ENCODE peak calls at places on chromosomes 6 and 20, in nine cellular contexts. One of them, this sample, is unnamed.

GRCh38 chr20:50372770-50373088 is 137.5 kb upstream of the PTPN1 start:
- DNase-seq in AG04450: no peak
- DNase-seq in lung: no peak
- DNase-seq in fibroblast of pulmonary artery: no peak
- DNase-seq in psoas muscle: no peak
- DNase-seq in K562: peak
- DNase-seq in activated CD8-positive, alpha-beta T cell treated with anti-CD3 and anti-CD28 coated beads for 36 hours: no peak
- DNase-seq in endothelial cell: no peak
- DNase-seq in cardiac muscle cell: no peak
- DNase-seq in this sample: no peak

GRCh38 chr20:1835126-1835525 is 60.1 kb upstream of the SIRPA start:
- DNase-seq in fibroblast of pulmonary artery: no peak
- DNase-seq in cardiac muscle cell: no peak
- DNase-seq in activated CD8-positive, alpha-beta T cell treated with anti-CD3 and anti-CD28 coated beads for 36 hours: no peak
- DNase-seq in endothelial cell: no peak
- DNase-seq in lung: no peak
- DNase-seq in AG04450: no peak
- DNase-seq in psoas muscle: no peak
- DNase-seq in K562: no peak
- DNase-seq in this sample: no peak

GRCh38 chr6:44856495-44856878 is 469.0 kb downstream of the CDC5L start:
- DNase-seq in lung: no peak
- DNase-seq in fibroblast of pulmonary artery: no peak
- DNase-seq in psoas muscle: no peak
- DNase-seq in AG04450: no peak
- DNase-seq in K562: no peak
- DNase-seq in activated CD8-positive, alpha-beta T cell treated with anti-CD3 and anti-CD28 coated beads for 36 hours: no peak
- DNase-seq in endothelial cell: no peak
- DNase-seq in cardiac muscle cell: no peak
- DNase-seq in this sample: no peak

GRCh38 chr6:45880139-45880538 is 135.5 kb downstream of the CLIC5 start:
- DNase-seq in endothelial cell: no peak
- DNase-seq in fibroblast of pulmonary artery: peak
- DNase-seq in lung: no peak
- DNase-seq in psoas muscle: no peak
- DNase-seq in K562: no peak
- DNase-seq in AG04450: no peak
- DNase-seq in cardiac muscle cell: peak
- DNase-seq in activated CD8-positive, alpha-beta T cell treated with anti-CD3 and anti-CD28 coated beads for 36 hours: no peak
- DNase-seq in this sample: no peak

GRCh38 chr6:34745277-34746103 is 11.8 kb upstream of the SNRPC start:
- DNase-seq in endothelial cell: no peak
- DNase-seq in lung: peak
- DNase-seq in AG04450: peak
- DNase-seq in K562: peak
- DNase-seq in cardiac muscle cell: no peak
- DNase-seq in activated CD8-positive, alpha-beta T cell treated with anti-CD3 and anti-CD28 coated beads for 36 hours: peak
- DNase-seq in psoas muscle: no peak
- DNase-seq in fibroblast of pulmonary artery: peak
- DNase-seq in this sample: no peak

GRCh38 chr6:94124333-94124732 is 705.0 kb upstream of the EPHA7 start:
- DNase-seq in endothelial cell: no peak
- DNase-seq in psoas muscle: no peak
- DNase-seq in activated CD8-positive, alpha-beta T cell treated with anti-CD3 and anti-CD28 coated beads for 36 hours: no peak
- DNase-seq in K562: no peak
- DNase-seq in AG04450: no peak
- DNase-seq in lung: no peak
- DNase-seq in cardiac muscle cell: no peak
- DNase-seq in fibroblast of pulmonary artery: no peak
- DNase-seq in this sample: no peak

GRCh38 chr20:35008411-35009342 is 53.0 kb downstream of the MYH7B start:
- DNase-seq in psoas muscle: peak
- DNase-seq in cardiac muscle cell: no peak
- DNase-seq in lung: no peak
- DNase-seq in endothelial cell: no peak
- DNase-seq in AG04450: no peak
- DNase-seq in fibroblast of pulmonary artery: peak
- DNase-seq in K562: no peak
- DNase-seq in activated CD8-positive, alpha-beta T cell treated with anti-CD3 and anti-CD28 coated beads for 36 hours: no peak
- DNase-seq in this sample: no peak

GRCh38 chr6:138289739-138290138 is 71.4 kb upstream of the PBOV1 start:
- DNase-seq in fibroblast of pulmonary artery: no peak
- DNase-seq in K562: no peak
- DNase-seq in psoas muscle: no peak
- DNase-seq in lung: no peak
- DNase-seq in activated CD8-positive, alpha-beta T cell treated with anti-CD3 and anti-CD28 coated beads for 36 hours: peak
- DNase-seq in cardiac muscle cell: peak
- DNase-seq in endothelial cell: peak
- DNase-seq in AG04450: no peak
- DNase-seq in this sample: no peak

GRCh38 chr6:75208564-75209431 is 2.9 kb upstream of the COL12A1 start:
- DNase-seq in cardiac muscle cell: peak
- DNase-seq in endothelial cell: peak
- DNase-seq in psoas muscle: peak
- DNase-seq in K562: peak
- DNase-seq in AG04450: peak
- DNase-seq in activated CD8-positive, alpha-beta T cell treated with anti-CD3 and anti-CD28 coated beads for 36 hours: peak
- DNase-seq in fibroblast of pulmonary artery: peak
- DNase-seq in lung: peak
- DNase-seq in this sample: peak

GRCh38 chr6:128847481-128848168 is 35.3 kb upstream of the LAMA2 start:
- DNase-seq in endothelial cell: no peak
- DNase-seq in psoas muscle: no peak
- DNase-seq in K562: no peak
- DNase-seq in AG04450: no peak
- DNase-seq in activated CD8-positive, alpha-beta T cell treated with anti-CD3 and anti-CD28 coated beads for 36 hours: no peak
- DNase-seq in fibroblast of pulmonary artery: no peak
- DNase-seq in cardiac muscle cell: no peak
- DNase-seq in lung: no peak
- DNase-seq in this sample: no peak

GRCh38 chr20:24441600-24441999 is 27.8 kb upstream of the SYNDIG1 start:
- DNase-seq in endothelial cell: no peak
- DNase-seq in K562: no peak
- DNase-seq in fibroblast of pulmonary artery: no peak
- DNase-seq in cardiac muscle cell: no peak
- DNase-seq in lung: no peak
- DNase-seq in AG04450: no peak
- DNase-seq in psoas muscle: no peak
- DNase-seq in activated CD8-positive, alpha-beta T cell treated with anti-CD3 and anti-CD28 coated beads for 36 hours: no peak
- DNase-seq in this sample: no peak

GRCh38 chr6:2505624-2506023 is 245.1 kb downstream of the MYLK4 start:
- DNase-seq in activated CD8-positive, alpha-beta T cell treated with anti-CD3 and anti-CD28 coated beads for 36 hours: peak
- DNase-seq in K562: peak
- DNase-seq in lung: no peak
- DNase-seq in endothelial cell: peak
- DNase-seq in AG04450: no peak
- DNase-seq in fibroblast of pulmonary artery: no peak
- DNase-seq in psoas muscle: no peak
- DNase-seq in cardiac muscle cell: no peak
- DNase-seq in this sample: peak

GRCh38 chr6:77290798-77291197 is 172.5 kb downstream of the HTR1B start:
- DNase-seq in endothelial cell: no peak
- DNase-seq in AG04450: no peak
- DNase-seq in fibroblast of pulmonary artery: peak
- DNase-seq in lung: no peak
- DNase-seq in psoas muscle: no peak
- DNase-seq in cardiac muscle cell: no peak
- DNase-seq in K562: no peak
- DNase-seq in activated CD8-positive, alpha-beta T cell treated with anti-CD3 and anti-CD28 coated beads for 36 hours: no peak
- DNase-seq in this sample: no peak

GRCh38 chr6:122458087-122458486 is 13.5 kb downstream of the SERINC1 start:
- DNase-seq in fibroblast of pulmonary artery: no peak
- DNase-seq in lung: no peak
- DNase-seq in activated CD8-positive, alpha-beta T cell treated with anti-CD3 and anti-CD28 coated beads for 36 hours: no peak
- DNase-seq in cardiac muscle cell: no peak
- DNase-seq in endothelial cell: no peak
- DNase-seq in AG04450: no peak
- DNase-seq in psoas muscle: no peak
- DNase-seq in K562: no peak
- DNase-seq in this sample: no peak

GRCh38 chr6:109715616-109716015 is 24.5 kb downstream of the FIG4 start:
- DNase-seq in endothelial cell: no peak
- DNase-seq in psoas muscle: no peak
- DNase-seq in AG04450: no peak
- DNase-seq in lung: no peak
- DNase-seq in K562: no peak
- DNase-seq in activated CD8-positive, alpha-beta T cell treated with anti-CD3 and anti-CD28 coated beads for 36 hours: no peak
- DNase-seq in fibroblast of pulmonary artery: no peak
- DNase-seq in cardiac muscle cell: no peak
- DNase-seq in this sample: no peak
- TF ChIP-seq CTCF in endothelial cell: no peak
- TF ChIP-seq CTCF in psoas muscle: no peak
- TF ChIP-seq CTCF in AG04450: no peak
- TF ChIP-seq CTCF in lung: no peak
- TF ChIP-seq CTCF in K562: no peak
- TF ChIP-seq CTCF in activated CD8-positive, alpha-beta T cell treated with anti-CD3 and anti-CD28 coated beads for 36 hours: no peak
- TF ChIP-seq CTCF in fibroblast of pulmonary artery: no peak
- TF ChIP-seq CTCF in cardiac muscle cell: no peak
- TF ChIP-seq CTCF in this sample: no peak

DNA sequence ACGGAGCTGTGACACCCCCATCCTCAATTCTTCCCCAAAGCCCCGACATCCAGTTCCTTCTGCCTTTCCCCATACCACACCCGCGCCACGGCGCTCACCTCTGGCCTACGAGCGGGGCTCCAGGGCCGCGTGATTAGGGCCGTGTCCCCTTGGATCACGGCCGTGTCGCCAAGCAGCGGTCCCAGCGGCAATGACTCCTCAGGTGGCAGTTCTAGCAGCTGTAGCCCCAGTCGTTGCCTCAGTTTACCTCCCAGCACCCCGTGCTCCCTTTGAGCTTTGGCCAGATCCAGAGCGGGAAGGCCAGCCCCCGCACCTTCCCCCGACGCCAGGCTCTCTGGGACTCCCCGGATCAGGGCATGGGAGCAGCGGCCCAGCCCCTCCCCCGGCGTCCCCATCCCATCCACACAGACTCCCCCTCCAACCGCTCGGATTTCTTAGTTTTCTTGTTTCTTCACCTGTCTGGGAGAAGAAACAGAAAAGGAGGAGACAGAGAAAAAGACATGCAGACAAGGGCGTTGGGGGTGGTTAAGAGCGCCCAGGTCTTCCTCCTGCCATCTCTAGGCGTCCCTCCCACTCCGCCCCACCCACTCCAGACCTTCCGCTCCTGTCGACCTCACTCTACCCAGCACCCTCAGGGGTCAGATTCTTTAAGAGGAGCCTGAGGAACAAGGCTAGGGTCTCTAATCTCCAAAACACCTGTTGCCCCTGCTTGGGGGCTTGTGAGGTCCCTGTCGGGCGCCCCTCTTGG is at the start of gene DDAH2:
- DNase-seq in cardiac muscle cell: no peak
- DNase-seq in psoas muscle: no peak
- DNase-seq in fibroblast of pulmonary artery: no peak
- DNase-seq in lung: no peak
- DNase-seq in AG04450: no peak
- DNase-seq in K562: peak
- DNase-seq in endothelial cell: no peak
- DNase-seq in activated CD8-positive, alpha-beta T cell treated with anti-CD3 and anti-CD28 coated beads for 36 hours: no peak
- DNase-seq in this sample: no peak
- TF ChIP-seq CTCF in cardiac muscle cell: peak
- TF ChIP-seq CTCF in psoas muscle: peak
- TF ChIP-seq CTCF in fibroblast of pulmonary artery: peak
- TF ChIP-seq CTCF in lung: no peak
- TF ChIP-seq CTCF in AG04450: no peak
- TF ChIP-seq CTCF in K562: no peak
- TF ChIP-seq CTCF in endothelial cell: no peak
- TF ChIP-seq CTCF in activated CD8-positive, alpha-beta T cell treated with anti-CD3 and anti-CD28 coated beads for 36 hours: peak
- TF ChIP-seq CTCF in this sample: no peak

DNA sequence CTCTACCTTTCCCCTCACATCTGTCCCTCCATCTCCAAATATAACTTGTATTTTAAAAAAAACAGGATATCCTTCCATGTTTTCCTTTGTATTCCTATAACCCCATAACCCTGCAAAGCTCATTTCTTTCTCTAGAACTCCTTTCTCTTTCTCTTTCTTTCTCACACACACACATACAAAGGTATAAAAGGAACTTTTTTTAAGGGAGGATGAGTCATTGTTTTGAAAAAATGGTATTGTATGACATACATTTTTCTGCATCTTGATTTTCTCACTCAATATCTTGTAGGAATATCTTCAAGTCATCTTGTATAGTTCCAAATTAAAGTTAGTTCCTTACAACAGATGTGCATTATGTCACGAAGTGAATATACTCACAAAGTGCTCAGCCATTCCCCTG is 78.2 kb upstream of the SULF2 start:
- DNase-seq in fibroblast of pulmonary artery: peak
- DNase-seq in endothelial cell: no peak
- DNase-seq in lung: no peak
- DNase-seq in AG04450: no peak
- DNase-seq in cardiac muscle cell: no peak
- DNase-seq in activated CD8-positive, alpha-beta T cell treated with anti-CD3 and anti-CD28 coated beads for 36 hours: no peak
- DNase-seq in K562: no peak
- DNase-seq in psoas muscle: no peak
- DNase-seq in this sample: no peak
- TF ChIP-seq CTCF in fibroblast of pulmonary artery: no peak
- TF ChIP-seq CTCF in endothelial cell: no peak
- TF ChIP-seq CTCF in lung: no peak
- TF ChIP-seq CTCF in AG04450: no peak
- TF ChIP-seq CTCF in cardiac muscle cell: no peak
- TF ChIP-seq CTCF in activated CD8-positive, alpha-beta T cell treated with anti-CD3 and anti-CD28 coated beads for 36 hours: no peak
- TF ChIP-seq CTCF in K562: no peak
- TF ChIP-seq CTCF in psoas muscle: no peak
- TF ChIP-seq CTCF in this sample: no peak

GRCh38 chr6:26249959-26250805 is 114.8 kb upstream of the BTN3A2 start:
- DNase-seq in endothelial cell: peak
- DNase-seq in psoas muscle: no peak
- DNase-seq in K562: peak
- DNase-seq in activated CD8-positive, alpha-beta T cell treated with anti-CD3 and anti-CD28 coated beads for 36 hours: peak
- DNase-seq in cardiac muscle cell: peak
- DNase-seq in lung: no peak
- DNase-seq in AG04450: no peak
- DNase-seq in fibroblast of pulmonary artery: peak
- DNase-seq in this sample: no peak

GRCh38 chr6:26250806-26251075 is 114.3 kb upstream of the BTN3A2 start:
- DNase-seq in activated CD8-positive, alpha-beta T cell treated with anti-CD3 and anti-CD28 coated beads for 36 hours: peak
- DNase-seq in lung: no peak
- DNase-seq in psoas muscle: no peak
- DNase-seq in endothelial cell: no peak
- DNase-seq in AG04450: no peak
- DNase-seq in fibroblast of pulmonary artery: peak
- DNase-seq in cardiac muscle cell: peak
- DNase-seq in K562: no peak
- DNase-seq in this sample: no peak

GRCh38 chr6:26246553-26246952 is 118.4 kb upstream of the BTN3A2 start:
- DNase-seq in fibroblast of pulmonary artery: no peak
- DNase-seq in AG04450: no peak
- DNase-seq in endothelial cell: no peak
- DNase-seq in psoas muscle: no peak
- DNase-seq in activated CD8-positive, alpha-beta T cell treated with anti-CD3 and anti-CD28 coated beads for 36 hours: no peak
- DNase-seq in cardiac muscle cell: no peak
- DNase-seq in lung: no peak
- DNase-seq in K562: no peak
- DNase-seq in this sample: no peak

GRCh38 chr6:26251354-26252081 is 113.5 kb upstream of the BTN3A2 start:
- DNase-seq in endothelial cell: peak
- DNase-seq in activated CD8-positive, alpha-beta T cell treated with anti-CD3 and anti-CD28 coated beads for 36 hours: peak
- DNase-seq in AG04450: peak
- DNase-seq in lung: no peak
- DNase-seq in cardiac muscle cell: peak
- DNase-seq in psoas muscle: no peak
- DNase-seq in fibroblast of pulmonary artery: peak
- DNase-seq in K562: peak
- DNase-seq in this sample: no peak

DNA sequence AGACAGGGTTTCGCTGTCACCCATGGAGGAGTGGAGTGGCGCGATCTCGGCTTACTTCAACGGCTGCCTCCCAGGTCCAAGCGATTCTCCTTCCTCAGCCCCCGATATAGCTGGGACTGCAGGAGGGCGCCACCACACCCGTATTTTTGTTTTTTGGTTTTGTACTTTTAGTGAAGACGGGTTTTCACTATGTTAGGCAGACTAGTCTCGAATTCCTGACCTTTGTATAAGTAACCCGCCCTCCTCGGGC is 115.4 kb upstream of the BTN3A2 start:
- DNase-seq in activated CD8-positive, alpha-beta T cell treated with anti-CD3 and anti-CD28 coated beads for 36 hours: no peak
- DNase-seq in psoas muscle: no peak
- DNase-seq in fibroblast of pulmonary artery: peak
- DNase-seq in lung: no peak
- DNase-seq in cardiac muscle cell: no peak
- DNase-seq in endothelial cell: no peak
- DNase-seq in K562: no peak
- DNase-seq in AG04450: no peak
- DNase-seq in this sample: no peak
- TF ChIP-seq CTCF in activated CD8-positive, alpha-beta T cell treated with anti-CD3 and anti-CD28 coated beads for 36 hours: no peak
- TF ChIP-seq CTCF in psoas muscle: no peak
- TF ChIP-seq CTCF in fibroblast of pulmonary artery: no peak
- TF ChIP-seq CTCF in lung: no peak
- TF ChIP-seq CTCF in cardiac muscle cell: no peak
- TF ChIP-seq CTCF in endothelial cell: no peak
- TF ChIP-seq CTCF in K562: no peak
- TF ChIP-seq CTCF in AG04450: no peak
- TF ChIP-seq CTCF in this sample: no peak

This sample was measured in osteocyte.